ENCODE peak calls at places on chromosomes 5 and 9, in six cellular contexts. T is GM10248; L is neural crest cell; J is fibroblast of mammary gland; Y is omental fat pad; V is CD8-positive, alpha-beta T cell. C is an unnamed sample.
A peak's percentile ranks its signal among the peaks of the same experiment; 100 is the strongest.

GRCh38 chr9:68844196-68844595 is 139.2 kb downstream of the PIP5K1B start:
- DNase-seq in V (no peak), Y (no peak), J (no peak), T (no peak), L (no peak), C (no peak)

GRCh38 chr5:72282878-72283277 is 37.2 kb downstream of the MRPS27 start:
- DNase-seq in L (no peak), V (no peak), T (no peak), J (peak; percentile 36), Y (no peak), C (no peak)

GRCh38 chr9:130815242-130815808 is 19.7 kb upstream of the ABL1 start:
- DNase-seq in Y (no peak), V (no peak), T (no peak), L (no peak), J (no peak), C (no peak)

GRCh38 chr5:55915783-55916182 is 64.6 kb downstream of the IL31RA start:
- DNase-seq in J (no peak), Y (no peak), V (no peak), T (no peak), L (no peak), C (no peak)

GRCh38 chr5:10635257-10635860 is 71.5 kb downstream of the ANKRD33B start:
- DNase-seq in J (peak; percentile 74), V (peak; percentile 55), Y (no peak), T (peak; percentile 85), L (no peak), C (peak; percentile 89)

GRCh38 chr5:36363101-36363500 is 61.4 kb upstream of the RANBP3L start:
- DNase-seq in L (no peak), Y (no peak), J (peak; percentile 71), V (no peak), T (no peak), C (no peak)

GRCh38 chr5:177507165-177507564 is 2.5 kb downstream of the DOK3 start:
- DNase-seq in V (no peak), T (no peak), J (peak; percentile 34), Y (no peak), L (no peak), C (no peak)

GRCh38 chr9:91361294-91362201 is at the start of gene AUH:
- DNase-seq in J (peak; percentile 68), V (peak; percentile 85), Y (peak; percentile 46), T (peak; percentile 96), L (peak; percentile 85), C (peak; percentile 96)

GRCh38 chr5:107813559-107813958 is 142.8 kb upstream of the EFNA5 start:
- DNase-seq in L (no peak), V (no peak), Y (no peak), J (no peak), T (peak; percentile 53), C (peak; percentile 50)

GRCh38 chr9:99326917-99327189 is 104.8 kb downstream of the SEC61B start:
- DNase-seq in T (no peak), Y (no peak), L (no peak), V (no peak), J (no peak), C (no peak)

GRCh38 chr5:81151546-81151945 is 81.6 kb upstream of the CKMT2 start:
- DNase-seq in V (no peak), T (no peak), Y (no peak), J (peak; percentile 50), L (no peak), C (no peak)

GRCh38 chr9:15307523-15307841 is 466 bp upstream of the TTC39B start:
- DNase-seq in Y (no peak), T (no peak), V (no peak), L (no peak), J (no peak), C (no peak)

GRCh38 chr5:41636605-41637004 is 126.2 kb upstream of the PLCXD3 start:
- DNase-seq in J (peak; percentile 36), Y (no peak), L (peak; percentile 7), V (no peak), T (no peak), C (peak; percentile 7)

GRCh38 chr5:55534436-55535198 is at the start of gene PLPP1:
- DNase-seq in Y (peak; percentile 32), V (peak; percentile 78), L (peak; percentile 87), T (peak; percentile 92), J (peak; percentile 76), C (peak; percentile 95)

GRCh38 chr5:150140830-150141229 is 14.8 kb downstream of the PDGFRB start:
- DNase-seq in Y (no peak), T (no peak), J (peak; percentile 91), V (no peak), L (no peak), C (no peak)

GRCh38 chr9:114370251-114370984 is 17.4 kb downstream of the AKNA start:
- DNase-seq in T (no peak), L (no peak), Y (no peak), V (no peak), J (no peak), C (no peak)

GRCh38 chr5:18220631-18221030 is 586.4 kb downstream of the TAF11L14 start:
- DNase-seq in J (peak; percentile 22), V (no peak), L (no peak), T (no peak), Y (no peak), C (no peak)

GRCh38 chr9:127942152-127943010 is 4.7 kb upstream of the DPM2 start:
- DNase-seq in Y (no peak), L (peak; percentile 65), V (no peak), J (peak; percentile 70), T (peak; percentile 76), C (peak; percentile 76)

GRCh38 chr5:14491505-14491904 is 90.1 kb upstream of the OTULINL start:
- DNase-seq in V (no peak), L (no peak), J (peak; percentile 91), Y (no peak), T (no peak), C (no peak)

GRCh38 chr5:117488976-117489500 is 914.4 kb upstream of the SEMA6A start:
- DNase-seq in L (no peak), Y (no peak), V (no peak), J (no peak), T (no peak), C (no peak)

GRCh38 chr5:95347516-95348140 is 43.5 kb upstream of the FAM81B start:
- DNase-seq in J (no peak), T (no peak), L (no peak), Y (no peak), V (no peak), C (no peak)

GRCh38 chr5:158877706-158878105 is 222.0 kb downstream of the EBF1 start:
- DNase-seq in T (no peak), Y (no peak), V (no peak), J (no peak), L (no peak), C (no peak)

GRCh38 chr5:158877124-158877581 is 222.6 kb downstream of the EBF1 start:
- DNase-seq in J (no peak), L (no peak), T (no peak), Y (no peak), V (no peak), C (no peak)

GRCh38 chr5:158874814-158875213 is 224.9 kb downstream of the EBF1 start:
- DNase-seq in V (no peak), T (no peak), L (no peak), Y (no peak), J (no peak), C (no peak)

GRCh38 chr5:158875272-158875679 is 224.4 kb downstream of the EBF1 start:
- DNase-seq in V (no peak), L (no peak), J (peak; percentile 56), Y (no peak), T (no peak), C (no peak)

GRCh38 chr5:158876263-158876942 is 223.3 kb downstream of the EBF1 start:
- DNase-seq in T (no peak), L (no peak), V (no peak), J (no peak), Y (no peak), C (no peak)
- TF ChIP-seq CTCF in T (peak; percentile 24), L (no peak), V (no peak), J (no peak), Y (no peak), C (no peak)

DNA sequence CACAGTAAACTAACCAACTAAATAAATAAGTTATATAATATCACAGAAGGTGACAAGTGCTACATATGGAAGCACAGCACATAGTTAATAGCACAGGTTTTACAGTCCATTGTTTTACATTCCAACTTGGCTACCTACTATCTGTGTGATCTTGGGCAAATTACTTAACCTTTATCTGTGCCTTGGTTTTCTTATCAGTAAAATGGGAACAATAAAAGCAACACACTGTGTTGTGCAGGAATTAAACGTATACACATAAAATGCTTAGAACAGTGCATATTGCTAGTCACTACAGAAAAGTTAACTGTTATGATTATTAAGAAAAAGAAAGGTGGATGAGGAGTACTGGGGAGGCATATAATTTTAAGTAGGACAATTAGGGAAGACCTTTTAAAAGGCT is 42.8 kb upstream of the GOLGA1 start:
- DNase-seq in L (no peak), T (no peak), Y (no peak), J (no peak), V (no peak), C (no peak)
- TF ChIP-seq CTCF in L (no peak), T (no peak), Y (no peak), J (no peak), V (no peak), C (no peak)

DNA sequence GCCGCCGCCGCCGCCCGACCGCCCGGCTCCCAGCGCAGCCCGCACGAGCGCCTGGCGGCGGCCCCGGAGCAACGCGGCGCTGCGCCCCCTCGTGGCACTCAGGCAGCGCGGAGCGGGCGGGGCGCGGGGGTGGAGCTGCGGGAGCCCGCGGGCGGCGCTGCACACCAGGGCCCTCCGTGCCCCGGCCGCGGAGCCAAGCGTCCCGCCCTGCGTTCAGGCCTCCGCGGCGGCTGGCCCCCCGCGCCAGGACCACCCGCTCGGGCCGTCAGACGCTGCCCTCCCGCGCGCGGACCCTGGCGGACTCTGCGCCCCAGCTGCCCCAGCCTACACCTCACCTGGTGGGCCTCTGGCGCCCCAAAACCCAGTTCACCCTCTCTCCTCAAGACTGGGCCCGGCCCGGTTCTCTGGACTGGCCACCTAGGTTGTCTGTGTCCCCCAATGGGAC is at the start of gene RASGEF1C:
- DNase-seq in Y (no peak), V (peak; percentile 43), J (peak; percentile 40), T (peak; percentile 78), L (peak; percentile 73), C (peak; percentile 92)
- TF ChIP-seq CTCF in Y (no peak), V (no peak), J (no peak), T (peak; percentile 79), L (peak; percentile 59), C (peak; percentile 88)

GRCh38 chr5:15929616-15930303 is 249.8 kb downstream of the MARCHF11 start:
- DNase-seq in J (peak; percentile 62), Y (no peak), T (no peak), L (no peak), V (no peak), C (no peak)
- TF ChIP-seq CTCF in J (no peak), Y (no peak), T (no peak), L (no peak), V (no peak), C (no peak)

GRCh38 chr5:147782053-147783028 is at the start of gene JAKMIP2:
- DNase-seq in V (peak; percentile 91), L (peak; percentile 93), J (peak; percentile 60), T (peak; percentile 16), Y (no peak), C (peak; percentile 3)
- TF ChIP-seq CTCF in V (no peak), L (no peak), J (no peak), T (no peak), Y (no peak), C (no peak)

GRCh38 chr5:154829181-154829588 is 21.2 kb downstream of the FAXDC2 start:
- DNase-seq in T (no peak), Y (no peak), L (no peak), J (no peak), V (no peak), C (no peak)
- TF ChIP-seq CTCF in T (no peak), Y (no peak), L (no peak), J (no peak), V (no peak), C (no peak)